ENCODE peak calls at places on chromosomes 12 and 14, in ten cellular contexts. One of them, this sample, is unnamed.
A peak's percentile ranks its signal among the peaks of the same experiment; 100 is the strongest.

GRCh38 chr12:31702047-31702446 is 26.8 kb downstream of the AMN1 start:
- DNase-seq in left ventricle myocardium superior: no peak
- DNase-seq in effector CD8-positive, alpha-beta T cell: no peak
- DNase-seq in Right ventricle myocardium superior: no peak
- DNase-seq in HuH-7: no peak
- DNase-seq in T-cell: no peak
- DNase-seq in A549: no peak
- DNase-seq in activated T-helper 1 cell treated with anti-CD3 and anti-CD28 coated beads, Interleukin-2, amount 50 U/mL, for 16 hours: no peak
- DNase-seq in sigmoid colon: no peak
- DNase-seq in endothelial cell: no peak
- DNase-seq in this sample: no peak

GRCh38 chr12:42819801-42820200 is 230.3 kb upstream of the PRICKLE1 start:
- DNase-seq in left ventricle myocardium superior: no peak
- DNase-seq in effector CD8-positive, alpha-beta T cell: no peak
- DNase-seq in Right ventricle myocardium superior: no peak
- DNase-seq in HuH-7: no peak
- DNase-seq in T-cell: no peak
- DNase-seq in A549: no peak
- DNase-seq in activated T-helper 1 cell treated with anti-CD3 and anti-CD28 coated beads, Interleukin-2, amount 50 U/mL, for 16 hours: no peak
- DNase-seq in sigmoid colon: no peak
- DNase-seq in endothelial cell: no peak
- DNase-seq in this sample: no peak

GRCh38 chr14:101965796-101966718 is 1.7 kb downstream of the DYNC1H1 start:
- DNase-seq in left ventricle myocardium superior: no peak
- DNase-seq in effector CD8-positive, alpha-beta T cell: no peak
- DNase-seq in Right ventricle myocardium superior: no peak
- DNase-seq in HuH-7: no peak
- DNase-seq in T-cell: no peak
- DNase-seq in A549: no peak
- DNase-seq in activated T-helper 1 cell treated with anti-CD3 and anti-CD28 coated beads, Interleukin-2, amount 50 U/mL, for 16 hours: no peak
- DNase-seq in sigmoid colon: no peak
- DNase-seq in endothelial cell: no peak
- DNase-seq in this sample: no peak

GRCh38 chr14:33711761-33712160 is 239.1 kb downstream of the EGLN3 start:
- DNase-seq in left ventricle myocardium superior: no peak
- DNase-seq in effector CD8-positive, alpha-beta T cell: no peak
- DNase-seq in Right ventricle myocardium superior: no peak
- DNase-seq in HuH-7: no peak
- DNase-seq in T-cell: no peak
- DNase-seq in A549: no peak
- DNase-seq in activated T-helper 1 cell treated with anti-CD3 and anti-CD28 coated beads, Interleukin-2, amount 50 U/mL, for 16 hours: no peak
- DNase-seq in sigmoid colon: no peak
- DNase-seq in endothelial cell: no peak
- DNase-seq in this sample: no peak

GRCh38 chr14:99122521-99123125 is 149.4 kb downstream of the BCL11B start:
- DNase-seq in left ventricle myocardium superior: no peak
- DNase-seq in effector CD8-positive, alpha-beta T cell: no peak
- DNase-seq in Right ventricle myocardium superior: no peak
- DNase-seq in HuH-7: no peak
- DNase-seq in T-cell: no peak
- DNase-seq in A549: no peak
- DNase-seq in activated T-helper 1 cell treated with anti-CD3 and anti-CD28 coated beads, Interleukin-2, amount 50 U/mL, for 16 hours: no peak
- DNase-seq in sigmoid colon: peak; percentile 10
- DNase-seq in endothelial cell: no peak
- DNase-seq in this sample: no peak

GRCh38 chr12:11949738-11950403 is 120.9 kb upstream of the BCL2L14 start:
- DNase-seq in left ventricle myocardium superior: no peak
- DNase-seq in effector CD8-positive, alpha-beta T cell: no peak
- DNase-seq in Right ventricle myocardium superior: no peak
- DNase-seq in HuH-7: no peak
- DNase-seq in T-cell: no peak
- DNase-seq in A549: no peak
- DNase-seq in activated T-helper 1 cell treated with anti-CD3 and anti-CD28 coated beads, Interleukin-2, amount 50 U/mL, for 16 hours: no peak
- DNase-seq in sigmoid colon: no peak
- DNase-seq in endothelial cell: no peak
- DNase-seq in this sample: no peak

GRCh38 chr12:115176741-115177400 is 492.9 kb upstream of the TBX3 start:
- DNase-seq in left ventricle myocardium superior: no peak
- DNase-seq in effector CD8-positive, alpha-beta T cell: no peak
- DNase-seq in Right ventricle myocardium superior: no peak
- DNase-seq in HuH-7: no peak
- DNase-seq in T-cell: no peak
- DNase-seq in A549: no peak
- DNase-seq in activated T-helper 1 cell treated with anti-CD3 and anti-CD28 coated beads, Interleukin-2, amount 50 U/mL, for 16 hours: no peak
- DNase-seq in sigmoid colon: no peak
- DNase-seq in endothelial cell: no peak
- DNase-seq in this sample: no peak

GRCh38 chr12:39420043-39420442 is 22.9 kb downstream of the KIF21A start:
- DNase-seq in left ventricle myocardium superior: no peak
- DNase-seq in effector CD8-positive, alpha-beta T cell: no peak
- DNase-seq in Right ventricle myocardium superior: no peak
- DNase-seq in HuH-7: no peak
- DNase-seq in T-cell: no peak
- DNase-seq in A549: no peak
- DNase-seq in activated T-helper 1 cell treated with anti-CD3 and anti-CD28 coated beads, Interleukin-2, amount 50 U/mL, for 16 hours: no peak
- DNase-seq in sigmoid colon: no peak
- DNase-seq in endothelial cell: no peak
- DNase-seq in this sample: no peak

GRCh38 chr12:43551971-43552559 is at the start of gene ADAMTS20:
- DNase-seq in left ventricle myocardium superior: no peak
- DNase-seq in effector CD8-positive, alpha-beta T cell: no peak
- DNase-seq in Right ventricle myocardium superior: no peak
- DNase-seq in HuH-7: no peak
- DNase-seq in T-cell: no peak
- DNase-seq in A549: no peak
- DNase-seq in activated T-helper 1 cell treated with anti-CD3 and anti-CD28 coated beads, Interleukin-2, amount 50 U/mL, for 16 hours: no peak
- DNase-seq in sigmoid colon: no peak
- DNase-seq in endothelial cell: peak; percentile 74
- DNase-seq in this sample: peak; percentile 55

GRCh38 chr12:43318002-43318401 is 234.0 kb downstream of the ADAMTS20 start:
- DNase-seq in left ventricle myocardium superior: no peak
- DNase-seq in effector CD8-positive, alpha-beta T cell: no peak
- DNase-seq in Right ventricle myocardium superior: no peak
- DNase-seq in HuH-7: no peak
- DNase-seq in T-cell: no peak
- DNase-seq in A549: no peak
- DNase-seq in activated T-helper 1 cell treated with anti-CD3 and anti-CD28 coated beads, Interleukin-2, amount 50 U/mL, for 16 hours: no peak
- DNase-seq in sigmoid colon: no peak
- DNase-seq in endothelial cell: no peak
- DNase-seq in this sample: no peak

GRCh38 chr14:105865904-105866840 is 339.8 kb downstream of the TMEM121 start:
- DNase-seq in left ventricle myocardium superior: peak; percentile 25
- DNase-seq in effector CD8-positive, alpha-beta T cell: no peak
- DNase-seq in Right ventricle myocardium superior: peak; percentile 22
- DNase-seq in HuH-7: no peak
- DNase-seq in T-cell: no peak
- DNase-seq in A549: no peak
- DNase-seq in activated T-helper 1 cell treated with anti-CD3 and anti-CD28 coated beads, Interleukin-2, amount 50 U/mL, for 16 hours: peak; percentile 3
- DNase-seq in sigmoid colon: peak; percentile 57
- DNase-seq in endothelial cell: no peak
- DNase-seq in this sample: peak; percentile 8

GRCh38 chr12:51070004-51070403 is 13.4 kb downstream of the CSRNP2 start:
- DNase-seq in left ventricle myocardium superior: no peak
- DNase-seq in effector CD8-positive, alpha-beta T cell: no peak
- DNase-seq in Right ventricle myocardium superior: no peak
- DNase-seq in HuH-7: peak; percentile 68
- DNase-seq in T-cell: no peak
- DNase-seq in A549: no peak
- DNase-seq in activated T-helper 1 cell treated with anti-CD3 and anti-CD28 coated beads, Interleukin-2, amount 50 U/mL, for 16 hours: no peak
- DNase-seq in sigmoid colon: no peak
- DNase-seq in endothelial cell: no peak
- DNase-seq in this sample: no peak